ENCODE peak calls at places on chromosomes 13 and 19, in five cellular contexts. Y is hepatocyte, B is A673, O is neural progenitor cell, V is HCT116. H is an unnamed sample.

GRCh38 chr19:55672418-55672817 is 2.6 kb upstream of the EPN1 start:
- DNase-seq in Y (no peak), B (peak), O (no peak), V (no peak), H (no peak)

GRCh38 chr13:39362652-39363390 is 240.2 kb downstream of the LHFPL6 start:
- DNase-seq in Y (no peak), B (peak), O (peak), V (no peak), H (peak)

GRCh38 chr19:13841339-13842293 is 35.3 kb upstream of the NANOS3 start:
- DNase-seq in Y (peak), B (no peak), O (no peak), V (no peak), H (peak)

GRCh38 chr13:85700909-85701308 is 98.3 kb downstream of the SLITRK6 start:
- DNase-seq in Y (no peak), B (no peak), O (no peak), V (no peak), H (peak)

GRCh38 chr13:76745246-76746200 is 140.7 kb downstream of the KCTD12 start:
- DNase-seq in Y (no peak), B (no peak), O (no peak), V (no peak), H (no peak)

GRCh38 chr13:74761794-74762193 is 627.6 kb upstream of the KLF12 start:
- DNase-seq in Y (no peak), B (no peak), O (no peak), V (no peak), H (no peak)

GRCh38 chr13:28574617-28575142 is 79.8 kb upstream of the FLT1 start:
- DNase-seq in Y (peak), B (peak), O (no peak), V (peak), H (peak)

GRCh38 chr19:17902701-17903100 is 30.1 kb upstream of the CCDC124 start:
- DNase-seq in Y (no peak), B (peak), O (no peak), V (no peak), H (no peak)

GRCh38 chr13:98044301-98044700 is 90.8 kb downstream of the IPO5 start:
- DNase-seq in Y (no peak), B (no peak), O (no peak), V (no peak), H (no peak)

GRCh38 chr13:112688560-112689497 is 1.0 kb upstream of the ATP11A start:
- DNase-seq in Y (no peak), B (no peak), O (peak), V (no peak), H (no peak)

GRCh38 chr19:2984196-2984490 is 6.8 kb downstream of the TLE6 start:
- DNase-seq in Y (no peak), B (no peak), O (no peak), V (no peak), H (no peak)

GRCh38 chr13:46866150-46866549 is 30.7 kb downstream of the HTR2A start:
- DNase-seq in Y (peak), B (peak), O (peak), V (no peak), H (peak)

GRCh38 chr13:106534844-106535551 is 464 bp downstream of the EFNB2 start:
- DNase-seq in Y (peak), B (peak), O (no peak), V (no peak), H (peak)

GRCh38 chr19:2575734-2576481 is 100.0 kb downstream of the GADD45B start:
- DNase-seq in Y (peak), B (peak), O (no peak), V (no peak), H (no peak)

GRCh38 chr19:57465680-57466381 is 8.9 kb upstream of the VN1R1 start:
- DNase-seq in Y (no peak), B (peak), O (peak), V (peak), H (peak)

GRCh38 chr13:95641291-95641811 is 3.2 kb downstream of the DZIP1 start:
- DNase-seq in Y (peak), B (no peak), O (peak), V (no peak), H (no peak)

GRCh38 chr19:35355851-35356460 is 2.3 kb upstream of the FFAR3 start:
- DNase-seq in Y (no peak), B (no peak), O (no peak), V (no peak), H (no peak)

GRCh38 chr13:42878721-42879120 is 97.3 kb downstream of the FAM216B start:
- DNase-seq in Y (no peak), B (no peak), O (no peak), V (no peak), H (no peak)

GRCh38 chr13:113495494-113496251 is 5.2 kb upstream of the DCUN1D2 start:
- DNase-seq in Y (peak), B (no peak), O (peak), V (no peak), H (no peak)

GRCh38 chr19:35240322-35240721 is 8.5 kb upstream of the LSR start:
- DNase-seq in Y (no peak), B (no peak), O (no peak), V (no peak), H (no peak)

GRCh38 chr13:34721631-34722144 is 220.4 kb upstream of the NBEA start:
- DNase-seq in Y (no peak), B (no peak), O (no peak), V (no peak), H (peak)

GRCh38 chr19:41309225-41310030 is 544 bp upstream of the CCDC97 start:
- DNase-seq in Y (no peak), B (no peak), O (no peak), V (no peak), H (peak)

GRCh38 chr19:41308450-41309224 is 1.3 kb upstream of the CCDC97 start:
- DNase-seq in Y (peak), B (peak), O (peak), V (peak), H (peak)

GRCh38 chr19:41311072-41311471 is 1.1 kb downstream of the CCDC97 start:
- DNase-seq in Y (no peak), B (no peak), O (no peak), V (no peak), H (no peak)

GRCh38 chr19:41311613-41312012 is 1.6 kb downstream of the CCDC97 start:
- DNase-seq in Y (no peak), B (no peak), O (no peak), V (no peak), H (no peak)

DNA sequence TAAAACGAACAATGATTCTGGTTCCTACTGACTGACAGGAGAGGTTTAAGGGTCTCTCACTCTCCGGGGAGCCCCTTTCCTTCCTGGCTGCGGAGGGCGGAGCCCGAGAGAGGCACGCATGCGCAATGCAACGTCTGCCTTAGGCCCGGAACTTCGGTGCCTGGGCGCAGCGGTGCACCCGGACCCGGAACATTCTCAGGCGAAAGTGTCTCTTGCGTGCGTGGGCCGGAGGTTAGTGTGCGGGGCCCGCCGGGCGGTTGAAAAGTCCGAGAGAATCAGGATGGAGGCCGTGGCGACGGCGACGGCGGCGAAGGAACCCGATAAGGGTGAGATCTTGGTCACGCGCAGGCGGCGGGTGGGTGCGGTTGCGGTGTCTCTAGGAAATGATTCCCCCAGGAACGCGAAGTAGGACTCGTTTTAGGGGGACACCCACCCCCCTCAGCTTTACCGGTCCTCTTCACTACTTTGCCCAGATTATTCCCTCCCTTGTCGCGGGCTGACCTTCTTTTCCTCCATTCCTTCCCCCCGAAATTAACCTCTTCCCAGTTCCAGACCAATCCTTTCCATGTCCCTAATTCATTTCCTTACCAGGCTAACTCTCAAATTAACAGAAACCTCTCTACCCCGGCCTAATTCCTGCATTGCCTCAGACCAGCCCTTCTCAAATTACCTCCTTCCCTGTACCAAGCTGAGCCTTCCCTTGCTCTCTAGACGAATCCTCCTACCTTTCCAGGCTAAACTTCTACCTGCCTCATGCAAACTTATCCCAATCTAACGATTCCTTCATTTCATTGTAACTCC is at the start of gene CCDC97:
- DNase-seq in Y (peak), B (peak), O (peak), V (peak), H (peak)
- H3K27ac ChIP-seq in Y (peak), B (peak), O (peak), V (peak), H (peak)

DNA sequence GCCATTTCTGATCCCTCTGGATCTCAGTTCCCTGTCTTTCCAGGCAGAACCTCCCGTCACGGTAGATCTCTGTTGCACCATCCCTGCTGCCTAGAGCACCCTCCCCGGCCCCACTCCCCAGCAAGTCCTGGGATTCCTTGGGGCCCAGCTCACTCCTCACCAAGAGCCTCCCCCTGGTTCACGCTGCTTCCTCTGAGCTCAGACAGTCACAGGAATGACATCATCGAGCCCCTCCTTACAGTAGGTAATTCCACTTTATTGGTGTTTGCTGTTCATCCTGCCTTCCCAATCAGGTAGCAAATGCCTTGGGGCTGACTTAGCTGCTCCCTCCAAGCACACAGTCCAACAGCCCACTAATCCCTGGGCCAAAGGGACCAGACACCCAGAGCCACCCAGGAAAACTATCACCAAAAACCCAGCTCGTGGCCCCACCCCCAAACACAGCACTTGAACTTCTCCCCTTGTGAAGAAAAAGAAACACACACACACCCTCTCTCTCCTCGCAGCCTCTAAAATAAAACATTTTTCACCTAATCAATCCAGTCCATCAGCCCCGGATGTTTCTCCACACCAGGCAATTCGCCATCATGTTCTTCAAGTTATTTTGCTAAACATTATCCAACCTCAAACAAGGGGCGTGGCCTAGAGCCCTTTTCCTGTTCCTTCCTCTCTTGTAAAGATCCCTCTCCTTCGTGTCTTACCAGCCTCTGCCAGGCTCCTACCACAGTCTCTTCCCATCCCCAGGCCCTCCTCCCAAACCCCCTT is 2.5 kb downstream of the NAPA start:
- DNase-seq in Y (peak), B (no peak), O (no peak), V (no peak), H (peak)
- H3K4me3 ChIP-seq in Y (no peak), B (no peak), O (no peak), V (no peak), H (peak)

DNA sequence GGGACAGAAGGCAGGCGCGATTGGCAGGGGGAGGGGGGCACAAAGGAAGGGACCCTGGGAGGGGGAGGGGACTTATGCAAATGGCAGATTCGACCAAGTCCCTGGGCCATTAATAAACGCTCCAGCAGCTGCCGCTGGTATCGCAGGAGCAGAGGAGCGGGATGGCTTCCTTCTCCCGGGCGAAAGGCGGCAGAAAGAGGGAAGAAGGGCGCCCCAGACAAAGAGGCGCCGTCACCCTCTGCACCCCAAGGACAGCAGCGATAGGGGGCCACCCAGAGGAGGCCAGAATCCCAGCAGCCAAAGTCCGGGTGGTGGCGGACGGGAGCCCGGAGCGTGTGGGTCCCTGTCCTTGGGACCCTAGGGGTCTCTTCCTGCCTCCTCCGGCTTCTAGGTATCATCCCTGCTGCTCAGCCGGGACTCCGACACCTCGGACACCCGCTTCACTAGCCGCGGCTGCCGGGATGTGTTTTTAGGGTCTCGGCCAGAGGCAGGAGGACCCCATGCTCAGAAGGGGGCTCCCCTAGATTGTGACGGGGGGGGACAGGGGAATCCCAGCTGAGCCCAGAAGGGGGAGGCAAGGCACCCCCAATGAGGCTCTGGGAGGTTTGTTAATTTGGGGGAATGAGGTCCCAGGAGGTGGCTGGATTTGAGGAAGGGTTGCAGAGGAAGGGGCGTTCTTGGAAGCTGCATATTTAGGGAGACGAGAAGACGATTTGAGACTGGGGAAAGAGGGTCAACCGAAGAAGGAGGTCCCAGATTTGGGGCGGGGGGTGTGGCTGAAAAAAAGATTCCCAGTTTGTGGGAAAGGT is 1.7 kb downstream of the PTPRS start:
- DNase-seq in Y (peak), B (peak), O (peak), V (no peak), H (no peak)
- TF ChIP-seq EZH2 in Y (peak), B (no peak), O (no peak), V (no peak), H (no peak)

GRCh38 chr13:72886272-72887062 is 104.5 kb downstream of the PIBF1 start:
- DNase-seq in Y (no peak), B (no peak), O (no peak), V (no peak), H (no peak)

GRCh38 chr13:72889496-72889895 is 107.6 kb downstream of the PIBF1 start:
- DNase-seq in Y (no peak), B (no peak), O (no peak), V (no peak), H (no peak)

GRCh38 chr13:72884111-72884510 is 102.2 kb downstream of the PIBF1 start:
- DNase-seq in Y (no peak), B (no peak), O (no peak), V (no peak), H (no peak)
- H3K27ac ChIP-seq in Y (no peak), B (no peak), O (no peak), V (no peak), H (no peak)

GRCh38 chr13:78595819-78596700 is 7.3 kb downstream of the POU4F1 start:
- DNase-seq in Y (peak), B (peak), O (peak), V (no peak), H (no peak)
- H3K4me3 ChIP-seq in Y (no peak), B (peak), O (peak), V (no peak), H (no peak)

DNA sequence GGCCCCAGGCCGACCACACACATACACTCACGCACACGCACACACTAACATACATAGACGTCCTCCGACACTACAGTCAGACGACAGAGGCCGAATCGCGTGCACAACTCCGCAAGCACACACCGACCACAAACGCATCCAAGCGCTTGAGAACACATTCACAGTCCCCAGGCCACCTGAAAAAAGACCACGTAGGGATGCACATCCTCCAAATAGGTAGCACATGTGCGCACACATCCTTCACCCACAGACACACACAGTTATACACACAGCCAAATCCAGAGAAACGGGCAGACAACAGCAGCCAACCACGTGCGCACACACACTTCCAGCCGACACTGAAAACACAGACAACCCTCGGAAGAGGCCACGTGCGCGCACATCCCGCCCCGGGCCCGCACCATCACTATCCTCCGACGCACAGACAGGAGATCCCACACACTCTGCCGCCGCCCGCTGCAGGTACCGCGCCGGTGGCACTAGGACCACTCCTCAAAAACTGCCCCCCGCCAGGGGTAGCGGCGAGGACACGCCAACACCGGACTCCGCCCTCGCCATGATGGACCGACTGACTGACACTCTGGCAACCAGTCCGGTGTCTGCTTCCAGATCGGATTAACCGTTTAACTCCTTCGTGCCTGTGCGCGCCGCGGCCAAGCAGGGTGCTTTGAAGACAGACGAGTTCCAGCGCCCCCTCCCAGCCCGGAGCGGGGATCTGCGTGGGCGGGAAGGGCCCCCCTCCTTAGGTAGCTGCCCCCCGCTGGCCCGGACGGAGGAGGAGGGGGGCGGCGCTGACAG is 493 bp upstream of the PDE4A start:
- DNase-seq in Y (peak), B (peak), O (peak), V (peak), H (peak)
- TF ChIP-seq EZH2 in Y (peak), B (no peak), O (peak), V (no peak), H (peak)

H was measured in PC-3.